ENCODE peak calls at places on chromosomes 5 and 9, in eight cellular contexts. Y, P, F, N, O, Z, K and B are unnamed samples.

GRCh38 chr9:91555132-91555531 is 131.5 kb upstream of the NFIL3 start:
- DNase-seq in Y (no peak), P (no peak), F (no peak), N (no peak), O (no peak), Z (no peak), K (no peak), B (no peak)

GRCh38 chr9:131839281-131840084 is 99.6 kb upstream of the RAPGEF1 start:
- DNase-seq in Y (no peak), P (no peak), F (no peak), N (no peak), O (peak), Z (peak), K (no peak), B (no peak)

GRCh38 chr9:127524373-127524772 is 73.1 kb downstream of the LRSAM1 start:
- DNase-seq in Y (no peak), P (no peak), F (no peak), N (no peak), O (no peak), Z (no peak), K (no peak), B (no peak)

GRCh38 chr9:98193336-98193944 is 1.0 kb upstream of the CORO2A start:
- DNase-seq in Y (no peak), P (no peak), F (no peak), N (no peak), O (no peak), Z (no peak), K (no peak), B (no peak)

GRCh38 chr5:76616206-76616605 is 7.0 kb downstream of the F2RL2 start:
- DNase-seq in Y (no peak), P (no peak), F (no peak), N (no peak), O (no peak), Z (no peak), K (no peak), B (no peak)

GRCh38 chr5:158174918-158175663 is 316.1 kb upstream of the CLINT1 start:
- DNase-seq in Y (peak), P (peak), F (peak), N (peak), O (peak), Z (peak), K (peak), B (peak)

GRCh38 chr9:36632892-36633291 is 60.2 kb downstream of the MELK start:
- DNase-seq in Y (no peak), P (no peak), F (no peak), N (peak), O (peak), Z (no peak), K (no peak), B (no peak)

GRCh38 chr9:128136816-128137793 is 9.6 kb upstream of the PTGES2 start:
- DNase-seq in Y (no peak), P (no peak), F (peak), N (no peak), O (peak), Z (no peak), K (peak), B (no peak)

GRCh38 chr5:1726469-1726865 is 73.2 kb downstream of the MRPL36 start:
- DNase-seq in Y (no peak), P (no peak), F (no peak), N (no peak), O (no peak), Z (peak), K (peak), B (no peak)

GRCh38 chr5:151663617-151664322 is 22.9 kb downstream of the SPARC start:
- DNase-seq in Y (no peak), P (no peak), F (no peak), N (peak), O (peak), Z (no peak), K (no peak), B (no peak)

GRCh38 chr9:81619353-81620008 is 69.9 kb downstream of the TLE1 start:
- DNase-seq in Y (peak), P (no peak), F (no peak), N (no peak), O (no peak), Z (no peak), K (no peak), B (no peak)